ENCODE peak calls at places on chromosome X, in seven cellular contexts. One of them, this sample, is unnamed.

GRCh38 chrX:132231587-132231986 is 12.3 kb upstream of the RAP2C start:
- DNase-seq in neuronal stem cell: no peak
- DNase-seq in HCT116: no peak
- DNase-seq in neural progenitor cell: no peak
- DNase-seq in mammary epithelial cell: no peak
- DNase-seq in trophoblast cell: no peak
- DNase-seq in fibroblast of lung: no peak
- DNase-seq in this sample: no peak

GRCh38 chrX:73916931-73917657 is 354.1 kb downstream of the CHIC1 start:
- DNase-seq in neuronal stem cell: peak; percentile 20
- DNase-seq in HCT116: peak; percentile 4
- DNase-seq in neural progenitor cell: peak; percentile 62
- DNase-seq in mammary epithelial cell: peak; percentile 77
- DNase-seq in trophoblast cell: peak; percentile 60
- DNase-seq in fibroblast of lung: peak; percentile 97
- DNase-seq in this sample: no peak

GRCh38 chrX:130726661-130727060 is 176.3 kb downstream of the ENOX2 start:
- DNase-seq in neuronal stem cell: no peak
- DNase-seq in HCT116: no peak
- DNase-seq in neural progenitor cell: no peak
- DNase-seq in mammary epithelial cell: peak; percentile 72
- DNase-seq in trophoblast cell: peak; percentile 74
- DNase-seq in fibroblast of lung: peak; percentile 72
- DNase-seq in this sample: no peak

GRCh38 chrX:105191878-105192277 is 28.6 kb downstream of the TEX13A start:
- DNase-seq in neuronal stem cell: no peak
- DNase-seq in HCT116: no peak
- DNase-seq in neural progenitor cell: peak; percentile 63
- DNase-seq in mammary epithelial cell: peak; percentile 20
- DNase-seq in trophoblast cell: peak; percentile 48
- DNase-seq in fibroblast of lung: no peak
- DNase-seq in this sample: peak; percentile 15

GRCh38 chrX:38061335-38061734 is 55.0 kb downstream of the SYTL5 start:
- DNase-seq in neuronal stem cell: no peak
- DNase-seq in HCT116: peak; percentile 73
- DNase-seq in neural progenitor cell: no peak
- DNase-seq in mammary epithelial cell: peak; percentile 36
- DNase-seq in trophoblast cell: no peak
- DNase-seq in fibroblast of lung: peak; percentile 69
- DNase-seq in this sample: no peak

GRCh38 chrX:134484039-134484438 is 24.1 kb downstream of the HPRT1 start:
- DNase-seq in neuronal stem cell: peak; percentile 32
- DNase-seq in HCT116: peak; percentile 36
- DNase-seq in neural progenitor cell: peak; percentile 26
- DNase-seq in mammary epithelial cell: peak; percentile 39
- DNase-seq in trophoblast cell: peak; percentile 85
- DNase-seq in fibroblast of lung: peak; percentile 36
- DNase-seq in this sample: peak; percentile 57

GRCh38 chrX:110228453-110228852 is 89.4 kb downstream of the AMMECR1 start:
- DNase-seq in neuronal stem cell: no peak
- DNase-seq in HCT116: no peak
- DNase-seq in neural progenitor cell: no peak
- DNase-seq in mammary epithelial cell: no peak
- DNase-seq in trophoblast cell: no peak
- DNase-seq in fibroblast of lung: no peak
- DNase-seq in this sample: no peak

GRCh38 chrX:96721398-96721797 is 36.8 kb downstream of the DIAPH2 start:
- DNase-seq in neuronal stem cell: no peak
- DNase-seq in HCT116: no peak
- DNase-seq in neural progenitor cell: no peak
- DNase-seq in mammary epithelial cell: no peak
- DNase-seq in trophoblast cell: no peak
- DNase-seq in fibroblast of lung: no peak
- DNase-seq in this sample: peak; percentile 87

GRCh38 chrX:107686026-107686425 is 57.7 kb downstream of the PRPS1 start:
- DNase-seq in neuronal stem cell: no peak
- DNase-seq in HCT116: no peak
- DNase-seq in neural progenitor cell: no peak
- DNase-seq in mammary epithelial cell: no peak
- DNase-seq in trophoblast cell: no peak
- DNase-seq in fibroblast of lung: no peak
- DNase-seq in this sample: no peak
- H3K4me2 ChIP-seq in neuronal stem cell: no peak overlapping the region
- H3K4me2 ChIP-seq in HCT116: no peak overlapping the region
- H3K4me2 ChIP-seq in neural progenitor cell: no peak overlapping the region
- H3K4me2 ChIP-seq in mammary epithelial cell: no peak overlapping the region
- H3K4me2 ChIP-seq in trophoblast cell: no peak overlapping the region
- H3K4me2 ChIP-seq in fibroblast of lung: no peak overlapping the region
- H3K4me2 ChIP-seq in this sample: no peak overlapping the region

DNA sequence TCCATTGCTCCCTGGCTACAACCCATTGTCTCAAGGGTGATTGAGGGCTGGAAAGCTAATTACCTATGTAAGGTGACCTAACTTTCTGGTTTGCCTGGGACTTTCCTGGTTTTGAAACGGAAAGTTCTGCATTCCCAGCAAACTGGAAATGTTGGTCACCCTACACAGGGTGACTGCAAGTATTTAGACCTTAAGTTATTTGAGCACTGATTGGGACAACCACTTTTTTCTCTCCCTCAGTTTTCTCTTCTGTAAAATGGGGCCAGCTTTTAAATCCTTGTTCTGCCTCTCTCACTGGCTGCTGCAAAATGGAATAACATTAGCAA is 23.7 kb upstream of the MSN start:
- DNase-seq in neuronal stem cell: no peak
- DNase-seq in HCT116: no peak
- DNase-seq in neural progenitor cell: no peak
- DNase-seq in mammary epithelial cell: peak; percentile 74
- DNase-seq in trophoblast cell: peak; percentile 67
- DNase-seq in fibroblast of lung: no peak
- DNase-seq in this sample: no peak
- H3K4me2 ChIP-seq in neuronal stem cell: no peak overlapping the region
- H3K4me2 ChIP-seq in HCT116: peak overlapping the region; percentile 50
- H3K4me2 ChIP-seq in neural progenitor cell: no peak overlapping the region
- H3K4me2 ChIP-seq in mammary epithelial cell: no peak overlapping the region
- H3K4me2 ChIP-seq in trophoblast cell: no peak overlapping the region
- H3K4me2 ChIP-seq in fibroblast of lung: peak overlapping the region; percentile 15
- H3K4me2 ChIP-seq in this sample: no peak overlapping the region

DNA sequence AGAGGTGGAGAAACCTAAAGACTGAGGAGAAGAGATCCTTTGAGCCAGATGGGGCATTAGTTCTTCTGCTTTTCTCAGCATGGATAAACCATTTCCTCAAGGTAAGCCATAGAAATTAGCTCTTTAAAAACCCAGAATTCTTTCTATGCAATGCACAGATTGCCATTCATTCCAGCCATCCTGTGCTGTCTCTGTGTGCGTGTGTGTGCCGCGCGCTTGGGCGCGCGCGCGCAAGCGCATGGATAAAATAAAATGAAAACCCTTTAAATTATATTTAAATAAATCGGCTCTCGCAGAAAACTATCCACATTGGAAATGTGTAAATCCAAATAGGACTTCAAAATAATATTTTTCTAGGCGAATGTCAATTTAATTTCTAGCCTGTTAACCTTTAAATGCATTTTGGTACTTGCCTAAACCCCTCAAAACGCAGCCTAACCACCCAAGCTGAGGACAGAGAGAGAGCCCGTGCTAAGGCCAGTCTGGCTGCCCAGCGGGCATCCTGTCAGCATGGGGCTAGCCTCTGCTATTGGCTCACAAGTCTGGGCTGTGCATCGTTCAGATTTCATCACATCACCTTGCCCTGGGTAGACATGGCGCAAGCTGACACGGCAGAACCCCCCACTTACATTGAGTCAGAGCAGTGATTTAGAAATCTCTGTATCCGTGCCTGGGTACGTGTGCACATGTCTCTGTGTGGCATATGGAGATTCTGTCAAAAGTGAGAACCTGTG is 112.9 kb upstream of the VAMP7 start:
- DNase-seq in neuronal stem cell: no peak
- DNase-seq in HCT116: no peak
- DNase-seq in neural progenitor cell: no peak
- DNase-seq in mammary epithelial cell: peak; percentile 48
- DNase-seq in trophoblast cell: peak; percentile 58
- DNase-seq in fibroblast of lung: peak; percentile 15
- DNase-seq in this sample: no peak
- H3K4me2 ChIP-seq in neuronal stem cell: peak overlapping the region; percentile 38
- H3K4me2 ChIP-seq in HCT116: peak overlapping the region; percentile 64
- H3K4me2 ChIP-seq in neural progenitor cell: peak overlapping the region; percentile 61
- H3K4me2 ChIP-seq in mammary epithelial cell: peak overlapping the region; percentile 58
- H3K4me2 ChIP-seq in trophoblast cell: peak overlapping the region; percentile 69
- H3K4me2 ChIP-seq in fibroblast of lung: peak overlapping the region; percentile 60
- H3K4me2 ChIP-seq in this sample: peak overlapping the region; percentile 56

GRCh38 chrX:102154218-102154860 is 1.4 kb downstream of the BEX5 start:
- DNase-seq in neuronal stem cell: no peak
- DNase-seq in HCT116: no peak
- DNase-seq in neural progenitor cell: peak; percentile 31
- DNase-seq in mammary epithelial cell: no peak
- DNase-seq in trophoblast cell: no peak
- DNase-seq in fibroblast of lung: no peak
- DNase-seq in this sample: peak; percentile 8

GRCh38 chrX:102154900-102155805 is 624 bp downstream of the BEX5 start:
- DNase-seq in neuronal stem cell: peak; percentile 24
- DNase-seq in HCT116: no peak
- DNase-seq in neural progenitor cell: peak; percentile 1
- DNase-seq in mammary epithelial cell: no peak
- DNase-seq in trophoblast cell: no peak
- DNase-seq in fibroblast of lung: no peak
- DNase-seq in this sample: peak; percentile 37

GRCh38 chrX:102155806-102156179 is at the start of gene BEX5:
- DNase-seq in neuronal stem cell: peak; percentile 61
- DNase-seq in HCT116: no peak
- DNase-seq in neural progenitor cell: peak; percentile 54
- DNase-seq in mammary epithelial cell: no peak
- DNase-seq in trophoblast cell: no peak
- DNase-seq in fibroblast of lung: no peak
- DNase-seq in this sample: peak; percentile 79
- H3K4me2 ChIP-seq in neuronal stem cell: peak within 1 kb of the TSS; percentile 67
- H3K4me2 ChIP-seq in HCT116: no peak within 1 kb of the TSS
- H3K4me2 ChIP-seq in neural progenitor cell: peak within 1 kb of the TSS; percentile 49
- H3K4me2 ChIP-seq in mammary epithelial cell: peak within 1 kb of the TSS; percentile 28
- H3K4me2 ChIP-seq in trophoblast cell: peak within 1 kb of the TSS; percentile 58
- H3K4me2 ChIP-seq in fibroblast of lung: no peak within 1 kb of the TSS
- H3K4me2 ChIP-seq in this sample: peak within 1 kb of the TSS; percentile 62

GRCh38 chrX:155221351-155221750 is 5.1 kb downstream of the VBP1 start:
- DNase-seq in neuronal stem cell: no peak
- DNase-seq in HCT116: no peak
- DNase-seq in neural progenitor cell: no peak
- DNase-seq in mammary epithelial cell: no peak
- DNase-seq in trophoblast cell: no peak
- DNase-seq in fibroblast of lung: no peak
- DNase-seq in this sample: no peak

GRCh38 chrX:155215443-155216178 is 649 bp upstream of the VBP1 start:
- DNase-seq in neuronal stem cell: no peak
- DNase-seq in HCT116: no peak
- DNase-seq in neural progenitor cell: no peak
- DNase-seq in mammary epithelial cell: no peak
- DNase-seq in trophoblast cell: no peak
- DNase-seq in fibroblast of lung: no peak
- DNase-seq in this sample: no peak

GRCh38 chrX:155216179-155216939 is at the start of gene VBP1:
- DNase-seq in neuronal stem cell: peak; percentile 87
- DNase-seq in HCT116: peak; percentile 88
- DNase-seq in neural progenitor cell: peak; percentile 94
- DNase-seq in mammary epithelial cell: peak; percentile 90
- DNase-seq in trophoblast cell: peak; percentile 88
- DNase-seq in fibroblast of lung: peak; percentile 97
- DNase-seq in this sample: peak; percentile 91

GRCh38 chrX:155216940-155217450 is 735 bp downstream of the VBP1 start:
- DNase-seq in neuronal stem cell: peak; percentile 1
- DNase-seq in HCT116: no peak
- DNase-seq in neural progenitor cell: peak; percentile 19
- DNase-seq in mammary epithelial cell: no peak
- DNase-seq in trophoblast cell: no peak
- DNase-seq in fibroblast of lung: no peak
- DNase-seq in this sample: peak; percentile 9

DNA sequence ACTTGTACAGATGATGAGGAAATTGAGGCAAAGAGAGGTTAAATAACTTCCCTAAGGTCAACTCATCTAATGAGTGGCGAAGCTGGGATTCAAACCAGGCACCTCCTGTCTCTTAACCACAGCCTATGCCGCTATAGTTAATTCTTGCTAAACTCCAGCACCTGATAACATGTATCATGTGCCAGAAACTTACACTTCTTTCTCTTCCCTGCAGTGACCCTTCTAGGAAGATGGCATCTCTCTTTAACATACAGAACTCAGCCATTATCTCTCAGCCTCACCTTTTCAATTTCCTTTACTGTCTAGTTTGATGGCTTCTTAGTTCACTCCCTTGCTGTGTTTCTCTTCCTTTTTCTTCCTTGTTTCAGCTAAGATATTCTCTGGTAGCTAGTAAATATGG is 2.5 kb downstream of the VBP1 start:
- DNase-seq in neuronal stem cell: no peak
- DNase-seq in HCT116: no peak
- DNase-seq in neural progenitor cell: no peak
- DNase-seq in mammary epithelial cell: no peak
- DNase-seq in trophoblast cell: no peak
- DNase-seq in fibroblast of lung: no peak
- DNase-seq in this sample: no peak
- H3K4me2 ChIP-seq in neuronal stem cell: no peak overlapping the region
- H3K4me2 ChIP-seq in HCT116: no peak overlapping the region
- H3K4me2 ChIP-seq in neural progenitor cell: no peak overlapping the region
- H3K4me2 ChIP-seq in mammary epithelial cell: no peak overlapping the region
- H3K4me2 ChIP-seq in trophoblast cell: no peak overlapping the region
- H3K4me2 ChIP-seq in fibroblast of lung: no peak overlapping the region
- H3K4me2 ChIP-seq in this sample: peak overlapping the region; percentile 72

GRCh38 chrX:107750263-107750662 is 25.3 kb downstream of the TSC22D3 start:
- DNase-seq in neuronal stem cell: no peak
- DNase-seq in HCT116: no peak
- DNase-seq in neural progenitor cell: no peak
- DNase-seq in mammary epithelial cell: no peak
- DNase-seq in trophoblast cell: no peak
- DNase-seq in fibroblast of lung: no peak
- DNase-seq in this sample: no peak

GRCh38 chrX:107748490-107748889 is 27.1 kb downstream of the TSC22D3 start:
- DNase-seq in neuronal stem cell: no peak
- DNase-seq in HCT116: no peak
- DNase-seq in neural progenitor cell: no peak
- DNase-seq in mammary epithelial cell: no peak
- DNase-seq in trophoblast cell: no peak
- DNase-seq in fibroblast of lung: no peak
- DNase-seq in this sample: no peak

GRCh38 chrX:107751127-107751526 is 24.5 kb downstream of the TSC22D3 start:
- DNase-seq in neuronal stem cell: no peak
- DNase-seq in HCT116: no peak
- DNase-seq in neural progenitor cell: no peak
- DNase-seq in mammary epithelial cell: no peak
- DNase-seq in trophoblast cell: no peak
- DNase-seq in fibroblast of lung: no peak
- DNase-seq in this sample: no peak

GRCh38 chrX:107744868-107745267 is 30.7 kb downstream of the TSC22D3 start:
- DNase-seq in neuronal stem cell: no peak
- DNase-seq in HCT116: no peak
- DNase-seq in neural progenitor cell: no peak
- DNase-seq in mammary epithelial cell: no peak
- DNase-seq in trophoblast cell: no peak
- DNase-seq in fibroblast of lung: no peak
- DNase-seq in this sample: no peak

GRCh38 chrX:107747596-107748161 is 27.9 kb downstream of the TSC22D3 start:
- DNase-seq in neuronal stem cell: no peak
- DNase-seq in HCT116: no peak
- DNase-seq in neural progenitor cell: peak; percentile 24
- DNase-seq in mammary epithelial cell: peak; percentile 73
- DNase-seq in trophoblast cell: peak; percentile 39
- DNase-seq in fibroblast of lung: peak; percentile 55
- DNase-seq in this sample: no peak
- H3K4me2 ChIP-seq in neuronal stem cell: no peak overlapping the region
- H3K4me2 ChIP-seq in HCT116: peak overlapping the region; percentile 40
- H3K4me2 ChIP-seq in neural progenitor cell: no peak overlapping the region
- H3K4me2 ChIP-seq in mammary epithelial cell: peak overlapping the region; percentile 54
- H3K4me2 ChIP-seq in trophoblast cell: peak overlapping the region; percentile 34
- H3K4me2 ChIP-seq in fibroblast of lung: no peak overlapping the region
- H3K4me2 ChIP-seq in this sample: no peak overlapping the region